ENCODE peak calls at places on chromosomes 5 and 9, in six cellular contexts. V, C, R, W, J and Q are unnamed samples.

GRCh38 chr9:36298566-36298965 is 40.3 kb upstream of the GNE start:
- DNase-seq in V (no peak), C (no peak), R (no peak), W (no peak), J (no peak), Q (no peak)

GRCh38 chr5:139294372-139295165 is 1.0 kb downstream of the MATR3 start:
- DNase-seq in V (no peak), C (peak), R (peak), W (no peak), J (peak), Q (peak)

GRCh38 chr5:75242067-75242466 is 5.4 kb upstream of the ANKRD31 start:
- DNase-seq in V (no peak), C (no peak), R (no peak), W (no peak), J (peak), Q (no peak)

GRCh38 chr5:134851307-134851923 is 5.6 kb downstream of the C5orf24 start:
- DNase-seq in V (no peak), C (no peak), R (no peak), W (no peak), J (peak), Q (no peak)

GRCh38 chr5:153513171-153513570 is 22.7 kb downstream of the GRIA1 start:
- DNase-seq in V (no peak), C (no peak), R (no peak), W (no peak), J (peak), Q (no peak)

GRCh38 chr5:94471496-94471895 is 146.9 kb downstream of the KIAA0825 start:
- DNase-seq in V (no peak), C (no peak), R (no peak), W (no peak), J (no peak), Q (no peak)

GRCh38 chr5:38650540-38651275 is 94.3 kb upstream of the LIFR start:
- DNase-seq in V (no peak), C (no peak), R (no peak), W (no peak), J (no peak), Q (no peak)

GRCh38 chr5:82106806-82107205 is 135.0 kb downstream of the ATG10 start:
- DNase-seq in V (no peak), C (no peak), R (no peak), W (no peak), J (peak), Q (no peak)